ENCODE peak calls at places on chromosomes 5 and 9, in ten cellular contexts. H, Y, Z, O, M, A, L, P, G and I are unnamed samples.

GRCh38 chr9:136726631-136727191 is 14.3 kb downstream of the DIPK1B start:
- DNase-seq in H (peak), Y (no peak), Z (no peak), O (peak), M (no peak), A (no peak), L (peak), P (no peak), G (no peak), I (peak)

GRCh38 chr9:19988281-19988680 is 199.4 kb upstream of the SLC24A2 start:
- DNase-seq in H (peak), Y (no peak), Z (no peak), O (no peak), M (no peak), A (no peak), L (no peak), P (no peak), G (no peak), I (no peak)

GRCh38 chr9:117153021-117153420 is 261.8 kb downstream of the ASTN2 start:
- DNase-seq in H (no peak), Y (no peak), Z (no peak), O (no peak), M (no peak), A (no peak), L (no peak), P (no peak), G (no peak), I (no peak)

GRCh38 chr5:57338068-57338848 is 144.4 kb downstream of the ACTBL2 start:
- DNase-seq in H (peak), Y (no peak), Z (no peak), O (peak), M (no peak), A (peak), L (peak), P (no peak), G (no peak), I (peak)

GRCh38 chr5:106759581-106759980 is 911.2 kb downstream of the EFNA5 start:
- DNase-seq in H (no peak), Y (no peak), Z (no peak), O (peak), M (no peak), A (no peak), L (peak), P (no peak), G (no peak), I (no peak)

GRCh38 chr9:89427621-89428221 is 70.2 kb downstream of the SEMA4D start:
- DNase-seq in H (no peak), Y (peak), Z (no peak), O (peak), M (no peak), A (peak), L (no peak), P (no peak), G (no peak), I (no peak)

GRCh38 chr5:150587830-150588494 is 52.5 kb upstream of the SYNPO start:
- DNase-seq in H (no peak), Y (no peak), Z (no peak), O (no peak), M (no peak), A (no peak), L (no peak), P (no peak), G (no peak), I (no peak)

GRCh38 chr5:132017738-132018625 is 6.5 kb upstream of the ACSL6 start:
- DNase-seq in H (no peak), Y (no peak), Z (no peak), O (no peak), M (no peak), A (no peak), L (no peak), P (no peak), G (no peak), I (no peak)

GRCh38 chr9:124505006-124505900 is 1.9 kb downstream of the NR5A1 start:
- DNase-seq in H (no peak), Y (no peak), Z (no peak), O (no peak), M (no peak), A (no peak), L (no peak), P (no peak), G (no peak), I (no peak)